ENCODE peak calls at places on chromosome 7, in six cellular contexts. K is tibial nerve; U is left ventricle myocardium inferior; R is AG04450; D is suprapubic skin; S is CD4-positive, alpha-beta memory T cell. A is an unnamed sample.

GRCh38 chr7:94700926-94701554 is 45.1 kb upstream of the SGCE start:
- DNase-seq in K (no peak), U (no peak), R (no peak), D (no peak), S (no peak), A (no peak)

GRCh38 chr7:26690135-26690534 is 174.3 kb downstream of the SKAP2 start:
- DNase-seq in K (no peak), U (no peak), R (no peak), D (no peak), S (no peak), A (no peak)

GRCh38 chr7:6425948-6426347 is 21.8 kb downstream of the DAGLB start:
- DNase-seq in K (no peak), U (no peak), R (no peak), D (no peak), S (no peak), A (no peak)

GRCh38 chr7:30796105-30796869 is 25.1 kb downstream of the MINDY4 start:
- DNase-seq in K (no peak), U (no peak), R (peak; percentile 59), D (no peak), S (no peak), A (no peak)

GRCh38 chr7:48089415-48089975 is 430 bp downstream of the UPP1 start:
- DNase-seq in K (no peak), U (no peak), R (no peak), D (peak; percentile 89), S (peak; percentile 78), A (peak; percentile 45)

GRCh38 chr7:18400726-18401125 is 94.8 kb upstream of the HDAC9 start:
- DNase-seq in K (no peak), U (no peak), R (no peak), D (no peak), S (no peak), A (no peak)

GRCh38 chr7:40297741-40298311 is 163.0 kb downstream of the SUGCT start:
- DNase-seq in K (no peak), U (no peak), R (no peak), D (no peak), S (no peak), A (no peak)

GRCh38 chr7:30503273-30504212 is 1.1 kb downstream of the GGCT start:
- DNase-seq in K (no peak), U (no peak), R (no peak), D (no peak), S (no peak), A (no peak)

GRCh38 chr7:30276203-30276900 is 8.0 kb upstream of the ZNRF2 start:
- DNase-seq in K (peak; percentile 50), U (no peak), R (no peak), D (no peak), S (peak; percentile 43), A (no peak)

GRCh38 chr7:24283900-24284698 is at the start of gene NPY:
- DNase-seq in K (no peak), U (no peak), R (no peak), D (no peak), S (no peak), A (no peak)

GRCh38 chr7:130791746-130792145 is 57.7 kb upstream of the KLF14 start:
- DNase-seq in K (no peak), U (no peak), R (no peak), D (no peak), S (no peak), A (no peak)

GRCh38 chr7:127177156-127177555 is 75.6 kb downstream of the GRM8 start:
- DNase-seq in K (no peak), U (no peak), R (no peak), D (no peak), S (no peak), A (no peak)

GRCh38 chr7:4801839-4802231 is 26.4 kb downstream of the AP5Z1 start:
- DNase-seq in K (no peak), U (no peak), R (no peak), D (no peak), S (no peak), A (no peak)

GRCh38 chr7:51276967-51277366 is 39.6 kb downstream of the COBL start:
- DNase-seq in K (no peak), U (no peak), R (no peak), D (no peak), S (no peak), A (no peak)

GRCh38 chr7:38660427-38661099 is 29.4 kb upstream of the AMPH start:
- DNase-seq in K (no peak), U (no peak), R (no peak), D (no peak), S (no peak), A (no peak)

DNA sequence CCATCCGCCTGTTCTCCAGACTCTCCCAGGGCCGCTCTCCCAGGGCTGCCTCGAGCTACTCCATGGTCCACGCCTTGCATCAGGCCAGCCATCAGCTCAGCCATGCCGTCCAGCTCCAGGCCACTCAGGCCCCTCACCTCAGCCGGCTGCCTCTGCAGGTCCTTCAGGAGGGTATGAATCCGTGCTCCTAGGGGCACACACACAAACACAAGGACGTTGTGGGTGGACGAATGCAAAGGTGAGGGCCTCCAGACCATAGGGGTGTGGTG is 449.4 kb downstream of the PTPRN2 start:
- DNase-seq in K (no peak), U (no peak), R (no peak), D (peak; percentile 34), S (no peak), A (no peak)
- H3K9me3 ChIP-seq in K (no peaks in the 10 kb centered on the region), U (no peaks in the 10 kb centered on the region), R (peaks cover 93% of the 10 kb centered on the region), D (peaks cover 2% of the 10 kb centered on the region), S (no peaks in the 10 kb centered on the region), A (no peaks in the 10 kb centered on the region)

GRCh38 chr7:158125721-158126120 is 461.9 kb downstream of the PTPRN2 start:
- DNase-seq in K (no peak), U (no peak), R (no peak), D (peak; percentile 44), S (no peak), A (no peak)

GRCh38 chr7:158127241-158127640 is 460.4 kb downstream of the PTPRN2 start:
- DNase-seq in K (no peak), U (no peak), R (no peak), D (peak; percentile 24), S (no peak), A (no peak)

GRCh38 chr7:158128572-158128971 is 459.1 kb downstream of the PTPRN2 start:
- DNase-seq in K (no peak), U (no peak), R (no peak), D (peak; percentile 16), S (no peak), A (no peak)

GRCh38 chr7:158125091-158125490 is 462.5 kb downstream of the PTPRN2 start:
- DNase-seq in K (no peak), U (no peak), R (no peak), D (peak; percentile 48), S (no peak), A (no peak)

GRCh38 chr7:158126661-158127060 is 461.0 kb downstream of the PTPRN2 start:
- DNase-seq in K (no peak), U (no peak), R (no peak), D (peak; percentile 33), S (no peak), A (no peak)
- H3K9me3 ChIP-seq in K (no peaks in the 10 kb centered on the region), U (peaks cover 6% of the 10 kb centered on the region), R (peaks cover 84% of the 10 kb centered on the region), D (no peaks in the 10 kb centered on the region), S (no peaks in the 10 kb centered on the region), A (no peaks in the 10 kb centered on the region)

GRCh38 chr7:77794000-77794399 is 4.2 kb downstream of the TMEM60 start:
- DNase-seq in K (no peak), U (no peak), R (no peak), D (no peak), S (no peak), A (no peak)

GRCh38 chr7:77798394-77799077 is at the start of the genes PHTF2 and TMEM60:
- DNase-seq in K (peak; percentile 97), U (peak; percentile 99), R (peak; percentile 99), D (peak; percentile 99), S (peak; percentile 99), A (peak; percentile 82)

GRCh38 chr7:77797734-77798393 is 370 bp downstream of the TMEM60 start:
- DNase-seq in K (peak; percentile 17), U (peak; percentile 35), R (no peak), D (peak; percentile 79), S (no peak), A (no peak)

GRCh38 chr7:77796960-77797359 is 1.3 kb downstream of the TMEM60 start:
- DNase-seq in K (no peak), U (no peak), R (no peak), D (no peak), S (no peak), A (no peak)

DNA sequence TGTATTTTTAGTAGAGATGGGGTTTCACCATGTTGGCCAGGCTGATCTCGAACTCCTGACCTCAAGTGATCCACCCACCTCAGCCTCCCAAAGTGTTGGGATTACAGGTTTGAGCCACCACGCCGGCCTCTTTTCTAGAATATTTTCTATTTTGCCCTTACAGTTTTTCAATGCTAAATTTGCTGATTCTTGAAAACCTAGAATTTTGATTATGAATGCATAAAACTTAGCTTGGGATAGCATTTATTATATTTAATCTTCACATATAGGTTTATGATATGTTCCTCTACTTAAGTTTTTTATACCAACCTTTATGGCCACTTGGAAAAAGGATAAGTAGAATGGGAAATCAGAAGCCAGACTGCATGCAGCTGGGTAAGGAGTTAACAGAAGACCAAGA is 2.1 kb downstream of the TMEM60 start:
- DNase-seq in K (no peak), U (no peak), R (no peak), D (no peak), S (no peak), A (no peak)
- H3K9me3 ChIP-seq in K (no peaks in the 10 kb centered on the region), U (no peaks in the 10 kb centered on the region), R (no peaks in the 10 kb centered on the region), D (no peaks in the 10 kb centered on the region), S (no peaks in the 10 kb centered on the region), A (no peaks in the 10 kb centered on the region)

DNA sequence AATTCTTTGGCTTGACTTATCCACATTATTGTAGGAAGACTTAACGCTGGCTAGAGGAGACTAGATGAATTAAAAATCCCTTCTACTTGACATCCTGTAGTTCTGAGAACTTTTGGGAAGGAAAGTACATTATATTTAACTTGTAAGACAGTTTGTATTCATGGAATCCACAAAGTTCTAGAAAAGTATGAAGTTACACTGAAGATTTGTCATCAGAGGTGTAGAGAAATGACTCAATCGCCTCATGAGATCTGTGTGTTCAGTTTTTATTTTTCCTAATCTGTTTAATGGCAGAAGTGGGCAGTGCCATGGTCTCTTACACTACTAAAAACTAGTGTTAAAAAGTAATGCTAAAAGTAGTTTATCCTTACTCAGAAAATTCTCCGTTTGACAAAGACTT is 89.1 kb upstream of the SMIM30 start:
- DNase-seq in K (no peak), U (no peak), R (no peak), D (no peak), S (no peak), A (no peak)
- H3K9me3 ChIP-seq in K (no peaks in the 10 kb centered on the region), U (no peaks in the 10 kb centered on the region), R (no peaks in the 10 kb centered on the region), D (no peaks in the 10 kb centered on the region), S (no peaks in the 10 kb centered on the region), A (no peaks in the 10 kb centered on the region)

DNA sequence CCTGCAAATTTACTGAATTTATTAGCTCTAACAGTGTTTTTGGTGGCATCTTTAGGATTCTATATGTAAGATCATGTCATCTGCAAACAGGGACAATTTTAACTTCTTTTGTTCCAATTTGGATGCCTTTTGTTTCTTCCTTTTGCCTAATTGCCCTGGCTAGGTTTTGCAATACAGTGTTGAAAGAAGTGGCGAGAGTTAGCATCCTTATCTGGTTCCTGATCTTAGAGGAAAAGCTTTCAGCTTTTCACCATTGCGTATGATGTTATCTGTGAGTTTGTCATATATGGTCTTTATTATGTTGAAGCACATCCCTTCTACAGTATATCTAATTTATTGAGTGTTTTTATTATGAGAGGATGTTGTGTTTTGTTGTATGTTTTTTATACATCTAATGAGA is 301.4 kb downstream of the PTPRN2 start:
- DNase-seq in K (no peak), U (no peak), R (no peak), D (no peak), S (no peak), A (no peak)
- H3K9me3 ChIP-seq in K (no peaks in the 10 kb centered on the region), U (peaks cover 59% of the 10 kb centered on the region), R (peaks cover 58% of the 10 kb centered on the region), D (peaks cover 21% of the 10 kb centered on the region), S (no peaks in the 10 kb centered on the region), A (no peaks in the 10 kb centered on the region)